ENCODE peak calls at places on chromosomes 12 and 14, in four cellular contexts. E is HepG2, T is K562, X is GM12878. U is an unnamed sample.

GRCh38 chr12:128267651-128268347 is 829 bp downstream of the TMEM132C start:
- DNase-seq in E (no peak), T (no peak), X (no peak), U (no peak)

GRCh38 chr12:65430571-65431306 is 152.3 kb downstream of the MSRB3 start:
- DNase-seq in E (peak), T (no peak), X (no peak), U (no peak)

GRCh38 chr14:61780125-61780524 is 17.9 kb downstream of the SNAPC1 start:
- DNase-seq in E (no peak), T (no peak), X (no peak), U (no peak)

GRCh38 chr14:87217023-87217422 is 776.0 kb downstream of the GALC start:
- DNase-seq in E (no peak), T (no peak), X (no peak), U (no peak)

GRCh38 chr12:1882850-1883470 is 35.5 kb downstream of the CACNA2D4 start:
- DNase-seq in E (no peak), T (no peak), X (no peak), U (no peak)

GRCh38 chr14:64478634-64479250 is 13.4 kb downstream of the AKAP5 start:
- DNase-seq in E (no peak), T (no peak), X (no peak), U (no peak)

GRCh38 chr14:72796935-72797334 is 97.0 kb downstream of the DPF3 start:
- DNase-seq in E (no peak), T (no peak), X (no peak), U (peak)

GRCh38 chr12:48060474-48060873 is 45.4 kb downstream of the SENP1 start:
- DNase-seq in E (no peak), T (no peak), X (no peak), U (no peak)

DNA sequence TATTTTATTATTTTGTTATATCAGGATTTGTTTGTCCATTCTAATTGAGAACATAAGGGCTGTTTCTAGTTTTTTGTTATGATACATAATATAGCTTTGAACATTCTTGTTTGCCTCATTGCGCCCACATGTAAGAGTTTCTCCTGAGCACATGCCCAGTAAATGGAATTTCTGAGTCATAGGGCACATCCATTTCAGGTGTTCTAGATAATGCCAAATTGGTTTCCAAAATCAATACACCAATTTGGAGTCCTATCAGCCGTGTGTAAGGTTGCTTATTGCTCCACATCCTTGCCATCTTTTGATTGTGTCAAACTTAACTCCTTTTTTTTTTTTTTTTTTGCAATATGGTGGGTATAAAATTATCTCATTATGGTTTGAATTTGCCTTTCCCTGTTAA is 97.9 kb upstream of the RESF1 start:
- DNase-seq in E (no peak), T (no peak), X (no peak), U (no peak)
- TF ChIP-seq ATF2 in E (no peak), T (no peak), X (no peak), U (no peak)

GRCh38 chr12:92007787-92008186 is 137.9 kb downstream of the BTG1 start:
- DNase-seq in E (no peak), T (no peak), X (no peak), U (peak)
- TF ChIP-seq TCF7 in E (no peak), T (no peak), X (no peak), U (no peak)

GRCh38 chr14:99688629-99689028 is 4.5 kb downstream of the CYP46A1 start:
- DNase-seq in E (no peak), T (no peak), X (no peak), U (no peak)

GRCh38 chr14:99689266-99690236 is 5.5 kb downstream of the CYP46A1 start:
- DNase-seq in E (no peak), T (no peak), X (no peak), U (no peak)

GRCh38 chr14:99686557-99687283 is 2.6 kb downstream of the CYP46A1 start:
- DNase-seq in E (no peak), T (no peak), X (no peak), U (no peak)

GRCh38 chr14:99687284-99688209 is 3.4 kb downstream of the CYP46A1 start:
- DNase-seq in E (peak), T (no peak), X (no peak), U (peak)

GRCh38 chr14:99688210-99688581 is 4.1 kb downstream of the CYP46A1 start:
- DNase-seq in E (no peak), T (no peak), X (no peak), U (no peak)
- TF ChIP-seq MAX in E (no peak), T (no peak), X (no peak), U (no peak)

GRCh38 chr14:38527502-38527878 is 271.6 kb upstream of the CLEC14A start:
- DNase-seq in E (no peak), T (no peak), X (no peak), U (no peak)

GRCh38 chr14:38522724-38523123 is 266.8 kb upstream of the CLEC14A start:
- DNase-seq in E (no peak), T (no peak), X (no peak), U (no peak)

GRCh38 chr14:38526841-38527501 is 271.1 kb upstream of the CLEC14A start:
- DNase-seq in E (no peak), T (no peak), X (no peak), U (no peak)

GRCh38 chr14:38524636-38525403 is 268.9 kb upstream of the CLEC14A start:
- DNase-seq in E (no peak), T (no peak), X (no peak), U (no peak)

DNA sequence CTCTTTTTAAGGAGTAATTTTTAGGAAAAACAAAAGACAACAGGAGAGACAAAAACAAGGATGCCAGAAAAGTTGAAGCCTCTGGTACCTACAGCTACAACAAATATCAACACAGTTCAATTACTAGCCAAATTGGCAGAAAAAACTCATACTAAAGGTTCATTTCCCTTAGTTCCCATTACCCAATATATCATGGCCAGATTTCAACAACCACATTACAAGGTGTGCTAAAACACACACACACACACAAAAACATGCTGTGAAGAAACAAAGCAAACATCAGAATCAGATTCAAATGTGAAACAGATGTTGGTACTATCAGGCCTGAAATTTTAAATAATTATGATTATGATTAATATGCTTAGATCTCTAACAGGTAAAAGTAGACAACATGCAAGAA is 272.7 kb upstream of the CLEC14A start:
- DNase-seq in E (no peak), T (no peak), X (no peak), U (no peak)
- TF ChIP-seq ATF2 in E (no peak), T (no peak), X (no peak), U (no peak)

DNA sequence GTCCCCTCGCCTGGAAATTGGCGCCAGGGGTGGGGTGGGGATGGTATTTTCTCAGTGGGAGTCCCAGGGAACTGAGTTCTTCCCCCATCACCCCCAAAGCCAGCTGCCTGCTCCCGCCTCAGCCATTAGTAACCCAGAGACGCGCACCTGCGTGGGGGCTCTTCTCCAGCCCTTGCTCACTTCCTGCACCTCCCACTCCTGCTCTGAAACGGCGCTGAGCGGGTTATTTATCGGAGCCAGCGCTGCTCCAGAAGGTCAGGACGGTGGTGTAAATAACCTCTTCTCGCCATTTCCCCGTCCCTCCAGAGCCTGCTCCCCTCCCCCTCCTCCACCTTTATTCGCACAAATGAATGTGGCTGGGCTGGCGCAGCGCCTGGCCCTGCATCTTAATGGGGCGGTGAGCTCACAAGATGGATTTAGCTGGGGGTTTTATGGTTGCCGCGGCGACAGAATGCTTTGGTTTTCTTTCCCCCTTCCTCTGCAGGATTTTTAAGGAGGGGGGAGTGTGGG is 12.2 kb downstream of the GPR84 start:
- DNase-seq in E (no peak), T (peak), X (no peak), U (peak)
- TF ChIP-seq TCF7 in E (no peak), T (no peak), X (no peak), U (no peak)

DNA sequence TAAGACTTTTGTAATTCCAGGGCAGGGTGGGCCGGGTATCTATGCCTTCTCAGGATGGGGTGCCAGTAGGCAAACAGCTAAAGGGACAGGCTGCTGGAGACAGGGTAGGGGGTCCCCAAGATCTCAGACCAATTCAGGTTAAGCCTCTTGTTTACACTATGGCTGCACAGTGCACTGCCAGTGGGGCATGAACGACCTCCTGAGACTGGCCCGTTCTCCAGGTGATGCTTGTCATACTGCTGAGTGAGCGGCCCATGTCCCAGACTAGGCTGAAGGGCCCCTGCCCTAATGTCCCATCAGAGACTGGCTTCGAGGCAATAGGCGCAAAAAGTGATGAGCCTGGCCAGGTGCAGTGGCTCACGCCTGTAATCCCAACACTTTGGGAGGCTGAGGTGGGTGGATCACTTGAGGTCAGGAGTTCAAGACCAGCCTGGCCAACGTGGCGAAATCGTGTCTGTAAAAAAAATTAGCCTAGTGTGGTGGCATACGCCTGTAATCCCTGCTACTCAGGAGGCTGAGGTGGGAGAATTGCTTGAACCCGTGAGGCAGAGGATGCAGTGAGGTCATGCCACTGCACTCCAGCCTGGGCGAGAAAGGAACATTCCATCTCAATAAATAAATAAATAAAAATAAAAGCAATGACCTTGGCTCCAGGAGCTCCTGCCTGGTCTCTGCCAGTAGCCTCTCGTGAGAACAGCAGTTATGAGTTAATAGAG is 12.6 kb downstream of the SLC25A29 start:
- DNase-seq in E (no peak), T (no peak), X (no peak), U (peak)
- TF ChIP-seq MAX in E (no peak), T (no peak), X (no peak), U (no peak)

GRCh38 chr14:105767315-105767714 is 240.9 kb downstream of the TMEM121 start:
- DNase-seq in E (no peak), T (no peak), X (no peak), U (no peak)
- TF ChIP-seq ATF2 in E (no peak), T (no peak), X (no peak), U (no peak)

GRCh38 chr12:90280033-90280432 is 571.4 kb upstream of the ATP2B1 start:
- DNase-seq in E (no peak), T (no peak), X (no peak), U (no peak)

GRCh38 chr12:90281156-90281868 is 572.7 kb upstream of the ATP2B1 start:
- DNase-seq in E (no peak), T (no peak), X (no peak), U (no peak)

GRCh38 chr12:90275088-90275487 is 566.5 kb upstream of the ATP2B1 start:
- DNase-seq in E (no peak), T (no peak), X (no peak), U (no peak)

DNA sequence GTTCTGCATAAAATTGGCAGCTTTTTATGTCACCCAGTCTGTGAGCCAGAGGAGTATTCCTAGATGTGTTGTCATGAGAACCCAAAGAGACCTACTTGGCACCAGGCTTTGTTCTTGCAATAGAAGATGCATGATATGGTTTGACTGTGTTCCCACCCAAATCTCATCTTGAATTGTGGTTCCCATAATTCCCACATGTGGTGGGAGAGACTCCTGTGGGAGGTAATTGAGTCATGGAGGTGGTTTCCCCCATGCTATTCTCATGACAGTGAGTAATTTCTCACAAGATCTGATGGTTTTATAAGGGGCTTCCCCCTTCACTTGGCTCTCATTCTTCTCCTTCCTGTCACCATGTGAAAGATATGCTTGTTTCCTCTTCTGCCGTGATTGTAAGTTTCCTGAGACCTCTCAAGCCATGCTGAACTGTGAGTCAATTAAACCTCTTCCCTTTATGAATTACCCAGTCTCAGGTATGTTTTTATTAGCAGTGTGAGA is 572.0 kb upstream of the ATP2B1 start:
- DNase-seq in E (no peak), T (no peak), X (peak), U (no peak)
- TF ChIP-seq TCF7 in E (no peak), T (no peak), X (peak), U (no peak)

U was measured in WTC11.